ENCODE peak calls at places on chromosomes 6 and 20, in nine cellular contexts. One of them, this sample, is unnamed. For H3K36me3, the result is how much of the 10 kb centered on the place peaks cover.

GRCh38 chr6:3294396-3294795 is 35.6 kb downstream of the PSMG4 start:
- DNase-seq in mucosa of descending colon: no peak
- DNase-seq in body of pancreas: no peak
- DNase-seq in IMR-90: no peak
- DNase-seq in pancreas: no peak
- DNase-seq in HCT116: no peak
- DNase-seq in right atrium auricular region: no peak
- DNase-seq in psoas muscle: peak
- DNase-seq in fibroblast of lung: no peak
- DNase-seq in this sample: no peak

GRCh38 chr6:106685833-106686232 is 56.5 kb downstream of the QRSL1 start:
- DNase-seq in mucosa of descending colon: no peak
- DNase-seq in body of pancreas: no peak
- DNase-seq in IMR-90: peak
- DNase-seq in pancreas: no peak
- DNase-seq in HCT116: no peak
- DNase-seq in right atrium auricular region: no peak
- DNase-seq in psoas muscle: no peak
- DNase-seq in fibroblast of lung: peak
- DNase-seq in this sample: no peak

GRCh38 chr6:166515072-166515810 is 71.2 kb downstream of the RAMACL start:
- DNase-seq in mucosa of descending colon: no peak
- DNase-seq in body of pancreas: no peak
- DNase-seq in IMR-90: peak
- DNase-seq in pancreas: no peak
- DNase-seq in HCT116: peak
- DNase-seq in right atrium auricular region: no peak
- DNase-seq in psoas muscle: peak
- DNase-seq in fibroblast of lung: peak
- DNase-seq in this sample: no peak

GRCh38 chr6:122323361-122323760 is 76.1 kb upstream of the HSF2 start:
- DNase-seq in mucosa of descending colon: no peak
- DNase-seq in body of pancreas: no peak
- DNase-seq in IMR-90: no peak
- DNase-seq in pancreas: no peak
- DNase-seq in HCT116: no peak
- DNase-seq in right atrium auricular region: no peak
- DNase-seq in psoas muscle: no peak
- DNase-seq in fibroblast of lung: no peak
- DNase-seq in this sample: no peak

GRCh38 chr20:21235713-21236445 is 67.3 kb upstream of the XRN2 start:
- DNase-seq in mucosa of descending colon: peak
- DNase-seq in body of pancreas: peak
- DNase-seq in IMR-90: peak
- DNase-seq in pancreas: peak
- DNase-seq in HCT116: peak
- DNase-seq in right atrium auricular region: peak
- DNase-seq in psoas muscle: peak
- DNase-seq in fibroblast of lung: peak
- DNase-seq in this sample: peak

GRCh38 chr20:36468149-36469000 is 72.9 kb upstream of the MYL9 start:
- DNase-seq in mucosa of descending colon: no peak
- DNase-seq in body of pancreas: peak
- DNase-seq in IMR-90: no peak
- DNase-seq in pancreas: peak
- DNase-seq in HCT116: no peak
- DNase-seq in right atrium auricular region: no peak
- DNase-seq in psoas muscle: no peak
- DNase-seq in fibroblast of lung: peak
- DNase-seq in this sample: no peak

GRCh38 chr6:50816115-50816675 is 2.5 kb upstream of the TFAP2B start:
- DNase-seq in mucosa of descending colon: peak
- DNase-seq in body of pancreas: peak
- DNase-seq in IMR-90: peak
- DNase-seq in pancreas: peak
- DNase-seq in HCT116: peak
- DNase-seq in right atrium auricular region: peak
- DNase-seq in psoas muscle: peak
- DNase-seq in fibroblast of lung: peak
- DNase-seq in this sample: peak

GRCh38 chr20:53497246-53497645 is 96.4 kb downstream of the ZNF217 start:
- DNase-seq in mucosa of descending colon: no peak
- DNase-seq in body of pancreas: no peak
- DNase-seq in IMR-90: no peak
- DNase-seq in pancreas: no peak
- DNase-seq in HCT116: no peak
- DNase-seq in right atrium auricular region: no peak
- DNase-seq in psoas muscle: no peak
- DNase-seq in fibroblast of lung: no peak
- DNase-seq in this sample: no peak

GRCh38 chr6:168050861-168051586 is 28.0 kb downstream of the FRMD1 start:
- DNase-seq in mucosa of descending colon: peak
- DNase-seq in body of pancreas: no peak
- DNase-seq in IMR-90: no peak
- DNase-seq in pancreas: no peak
- DNase-seq in HCT116: no peak
- DNase-seq in right atrium auricular region: no peak
- DNase-seq in psoas muscle: no peak
- DNase-seq in fibroblast of lung: no peak
- DNase-seq in this sample: no peak

GRCh38 chr6:165049362-165049761 is 260.0 kb downstream of the C6orf118 start:
- DNase-seq in mucosa of descending colon: no peak
- DNase-seq in body of pancreas: no peak
- DNase-seq in IMR-90: no peak
- DNase-seq in pancreas: no peak
- DNase-seq in HCT116: peak
- DNase-seq in right atrium auricular region: no peak
- DNase-seq in psoas muscle: peak
- DNase-seq in fibroblast of lung: peak
- DNase-seq in this sample: no peak

GRCh38 chr6:44310241-44310640 is 2.9 kb downstream of the AARS2 start:
- DNase-seq in mucosa of descending colon: no peak
- DNase-seq in body of pancreas: no peak
- DNase-seq in IMR-90: no peak
- DNase-seq in pancreas: no peak
- DNase-seq in HCT116: no peak
- DNase-seq in right atrium auricular region: no peak
- DNase-seq in psoas muscle: no peak
- DNase-seq in fibroblast of lung: no peak
- DNase-seq in this sample: no peak

GRCh38 chr6:87968435-87969278 is 79.0 kb upstream of the SPACA1 start:
- DNase-seq in mucosa of descending colon: peak
- DNase-seq in body of pancreas: no peak
- DNase-seq in IMR-90: no peak
- DNase-seq in pancreas: no peak
- DNase-seq in HCT116: no peak
- DNase-seq in right atrium auricular region: no peak
- DNase-seq in psoas muscle: no peak
- DNase-seq in fibroblast of lung: peak
- DNase-seq in this sample: no peak

GRCh38 chr20:36070451-36070850 is 84.1 kb upstream of the EPB41L1 start:
- DNase-seq in mucosa of descending colon: no peak
- DNase-seq in body of pancreas: no peak
- DNase-seq in IMR-90: no peak
- DNase-seq in pancreas: no peak
- DNase-seq in HCT116: no peak
- DNase-seq in right atrium auricular region: no peak
- DNase-seq in psoas muscle: no peak
- DNase-seq in fibroblast of lung: no peak
- DNase-seq in this sample: no peak

DNA sequence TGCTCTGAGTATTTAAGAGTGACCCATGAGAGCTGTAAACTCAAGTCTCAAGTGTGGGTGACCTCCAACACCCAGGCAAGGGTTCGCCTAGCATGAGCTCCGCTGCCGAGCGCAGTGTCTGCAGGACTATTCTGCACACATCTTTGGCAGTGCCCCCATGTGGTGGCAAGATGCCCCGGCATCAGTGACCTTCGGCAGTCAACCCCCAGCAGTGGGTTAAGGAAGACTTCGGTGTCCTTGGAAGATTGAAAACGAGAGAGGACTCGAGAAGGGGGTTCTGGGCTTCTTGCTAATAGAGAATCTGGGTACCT is 43.1 kb downstream of the RBM38 start:
- DNase-seq in mucosa of descending colon: no peak
- DNase-seq in body of pancreas: no peak
- DNase-seq in IMR-90: no peak
- DNase-seq in pancreas: no peak
- DNase-seq in HCT116: no peak
- DNase-seq in right atrium auricular region: no peak
- DNase-seq in psoas muscle: peak
- DNase-seq in fibroblast of lung: no peak
- DNase-seq in this sample: no peak
- TF ChIP-seq CTCF in mucosa of descending colon: no peak
- TF ChIP-seq CTCF in body of pancreas: no peak
- TF ChIP-seq CTCF in IMR-90: no peak
- TF ChIP-seq CTCF in pancreas: no peak
- TF ChIP-seq CTCF in HCT116: peak
- TF ChIP-seq CTCF in right atrium auricular region: no peak
- TF ChIP-seq CTCF in psoas muscle: no peak
- TF ChIP-seq CTCF in fibroblast of lung: no peak
- TF ChIP-seq CTCF in this sample: peak

DNA sequence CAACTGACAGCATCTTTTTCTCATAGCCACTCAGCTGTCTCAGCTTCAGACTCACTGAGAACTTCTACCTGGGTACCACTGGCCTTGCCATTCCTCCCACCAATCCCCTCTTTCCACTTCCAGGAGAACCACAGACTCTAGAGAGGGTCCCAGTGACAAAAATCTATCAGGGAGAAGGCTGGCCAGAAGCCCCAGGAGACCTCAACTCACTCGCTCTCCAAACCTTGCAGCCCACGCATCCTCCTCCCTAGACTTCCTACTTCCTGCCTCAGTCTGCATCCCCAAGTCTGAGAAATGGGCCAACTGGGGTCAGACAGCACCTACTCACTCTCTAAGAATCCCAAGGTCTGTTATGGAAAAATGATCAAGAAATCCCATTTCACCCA is 1.2 kb downstream of the TMEM239 start:
- DNase-seq in mucosa of descending colon: no peak
- DNase-seq in body of pancreas: no peak
- DNase-seq in IMR-90: no peak
- DNase-seq in pancreas: no peak
- DNase-seq in HCT116: no peak
- DNase-seq in right atrium auricular region: no peak
- DNase-seq in psoas muscle: no peak
- DNase-seq in fibroblast of lung: no peak
- DNase-seq in this sample: no peak
- H3K36me3 ChIP-seq in mucosa of descending colon: under half
- H3K36me3 ChIP-seq in body of pancreas: under half
- H3K36me3 ChIP-seq in IMR-90: under half
- H3K36me3 ChIP-seq in pancreas: under half
- H3K36me3 ChIP-seq in HCT116: under half
- H3K36me3 ChIP-seq in right atrium auricular region: under half
- H3K36me3 ChIP-seq in psoas muscle: under half
- H3K36me3 ChIP-seq in fibroblast of lung: under half
- H3K36me3 ChIP-seq in this sample: under half

DNA sequence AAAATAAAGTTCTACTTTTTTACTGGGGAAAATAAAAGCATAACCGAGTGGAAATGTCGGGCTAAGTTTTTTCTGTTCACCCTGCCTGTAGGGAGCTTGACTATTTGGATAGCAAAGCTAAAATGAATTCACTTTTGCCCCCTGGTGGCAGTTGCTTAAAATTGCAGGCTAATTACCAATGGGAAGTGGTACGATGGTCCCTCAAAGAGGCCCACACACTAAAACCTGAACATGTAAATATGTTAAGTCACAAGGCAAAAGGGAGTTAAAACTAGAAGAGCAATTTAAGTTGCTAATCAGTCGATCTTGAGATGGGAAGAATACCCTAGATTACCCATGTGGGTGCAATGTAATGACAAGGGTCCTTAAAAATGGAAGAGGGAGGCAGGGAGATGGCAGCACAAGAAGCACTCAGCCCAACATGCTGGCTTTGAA is 916 bp upstream of the SUN5 start:
- DNase-seq in mucosa of descending colon: no peak
- DNase-seq in body of pancreas: no peak
- DNase-seq in IMR-90: peak
- DNase-seq in pancreas: no peak
- DNase-seq in HCT116: peak
- DNase-seq in right atrium auricular region: no peak
- DNase-seq in psoas muscle: no peak
- DNase-seq in fibroblast of lung: peak
- DNase-seq in this sample: no peak
- TF ChIP-seq CTCF in mucosa of descending colon: no peak
- TF ChIP-seq CTCF in body of pancreas: no peak
- TF ChIP-seq CTCF in IMR-90: peak
- TF ChIP-seq CTCF in pancreas: peak
- TF ChIP-seq CTCF in HCT116: peak
- TF ChIP-seq CTCF in right atrium auricular region: no peak
- TF ChIP-seq CTCF in psoas muscle: peak
- TF ChIP-seq CTCF in fibroblast of lung: peak
- TF ChIP-seq CTCF in this sample: peak

GRCh38 chr6:11556308-11556707 is 18.8 kb downstream of the TMEM170B start:
- DNase-seq in mucosa of descending colon: no peak
- DNase-seq in body of pancreas: no peak
- DNase-seq in IMR-90: no peak
- DNase-seq in pancreas: no peak
- DNase-seq in HCT116: no peak
- DNase-seq in right atrium auricular region: no peak
- DNase-seq in psoas muscle: no peak
- DNase-seq in fibroblast of lung: no peak
- DNase-seq in this sample: no peak
- H3K36me3 ChIP-seq in mucosa of descending colon: under half
- H3K36me3 ChIP-seq in body of pancreas: under half
- H3K36me3 ChIP-seq in IMR-90: under half
- H3K36me3 ChIP-seq in pancreas: under half
- H3K36me3 ChIP-seq in HCT116: under half
- H3K36me3 ChIP-seq in right atrium auricular region: under half
- H3K36me3 ChIP-seq in psoas muscle: under half
- H3K36me3 ChIP-seq in fibroblast of lung: under half
- H3K36me3 ChIP-seq in this sample: under half

GRCh38 chr6:70257874-70258273 is 45.0 kb downstream of the COL9A1 start:
- DNase-seq in mucosa of descending colon: no peak
- DNase-seq in body of pancreas: no peak
- DNase-seq in IMR-90: no peak
- DNase-seq in pancreas: no peak
- DNase-seq in HCT116: no peak
- DNase-seq in right atrium auricular region: no peak
- DNase-seq in psoas muscle: no peak
- DNase-seq in fibroblast of lung: no peak
- DNase-seq in this sample: no peak

DNA sequence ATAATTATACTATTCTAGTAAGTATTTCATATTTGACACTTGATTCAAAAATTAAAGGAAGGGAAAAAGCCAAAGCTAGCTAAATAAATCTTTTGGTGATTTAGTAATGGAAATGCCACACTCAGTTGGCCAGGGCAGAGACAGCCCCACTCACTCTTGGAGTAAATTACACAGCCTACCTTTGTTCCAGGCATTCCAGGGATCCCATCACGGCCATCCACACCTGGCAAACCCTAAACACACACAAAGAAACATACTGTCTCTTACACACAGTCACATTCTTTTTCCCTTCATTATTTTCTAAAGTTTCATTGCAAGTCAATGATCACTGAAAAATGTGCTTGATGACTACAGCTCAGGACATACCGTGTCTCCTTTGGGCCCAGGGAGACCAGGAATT is 48.1 kb downstream of the COL9A1 start:
- DNase-seq in mucosa of descending colon: no peak
- DNase-seq in body of pancreas: no peak
- DNase-seq in IMR-90: no peak
- DNase-seq in pancreas: no peak
- DNase-seq in HCT116: no peak
- DNase-seq in right atrium auricular region: no peak
- DNase-seq in psoas muscle: no peak
- DNase-seq in fibroblast of lung: no peak
- DNase-seq in this sample: no peak
- TF ChIP-seq CTCF in mucosa of descending colon: no peak
- TF ChIP-seq CTCF in body of pancreas: no peak
- TF ChIP-seq CTCF in IMR-90: no peak
- TF ChIP-seq CTCF in pancreas: no peak
- TF ChIP-seq CTCF in HCT116: no peak
- TF ChIP-seq CTCF in right atrium auricular region: no peak
- TF ChIP-seq CTCF in psoas muscle: no peak
- TF ChIP-seq CTCF in fibroblast of lung: no peak
- TF ChIP-seq CTCF in this sample: no peak

GRCh38 chr6:41194386-41194785 is 6.6 kb downstream of the TREML2 start:
- DNase-seq in mucosa of descending colon: no peak
- DNase-seq in body of pancreas: no peak
- DNase-seq in IMR-90: no peak
- DNase-seq in pancreas: no peak
- DNase-seq in HCT116: no peak
- DNase-seq in right atrium auricular region: no peak
- DNase-seq in psoas muscle: no peak
- DNase-seq in fibroblast of lung: no peak
- DNase-seq in this sample: no peak
- H3K36me3 ChIP-seq in mucosa of descending colon: under half
- H3K36me3 ChIP-seq in body of pancreas: under half
- H3K36me3 ChIP-seq in IMR-90: under half
- H3K36me3 ChIP-seq in pancreas: under half
- H3K36me3 ChIP-seq in HCT116: under half
- H3K36me3 ChIP-seq in right atrium auricular region: under half
- H3K36me3 ChIP-seq in psoas muscle: under half
- H3K36me3 ChIP-seq in fibroblast of lung: under half
- H3K36me3 ChIP-seq in this sample: under half

This sample was measured in left ventricle myocardium inferior.